ENCODE peak calls at places on chromosomes 13 and 19, in five cellular contexts. Q is right lobe of liver, G is dorsolateral prefrontal cortex, V is heart left ventricle, K is astrocyte. Y is an unnamed sample.

GRCh38 chr13:102536695-102537485 is 59.9 kb upstream of the TPP2 start:
- DNase-seq in V (peak), K (no peak), G (no peak), Q (no peak), Y (no peak)

GRCh38 chr13:108575430-108575829 is 54.0 kb upstream of the MYO16 start:
- DNase-seq in Q (no peak), K (no peak), V (no peak), G (no peak), Y (no peak)

GRCh38 chr13:48647625-48648024 is 6.1 kb upstream of the CYSLTR2 start:
- DNase-seq in V (no peak), Q (no peak), K (no peak), G (no peak), Y (no peak)

GRCh38 chr13:55893541-55893940 is 1247.2 kb upstream of the PRR20A start:
- DNase-seq in V (no peak), Q (no peak), G (no peak), K (no peak), Y (no peak)

GRCh38 chr13:37944476-37945442 is 75.2 kb upstream of the TRPC4 start:
- DNase-seq in G (no peak), Q (no peak), K (no peak), V (no peak), Y (no peak)

GRCh38 chr13:114027826-114028225 is 54.0 kb upstream of the C13orf46 start:
- DNase-seq in Q (no peak), G (no peak), K (no peak), V (peak), Y (no peak)

GRCh38 chr19:2732883-2733282 is 6.9 kb downstream of the SLC39A3 start:
- DNase-seq in Q (no peak), G (no peak), K (no peak), V (no peak), Y (no peak)

GRCh38 chr13:101309014-101309619 is 107.2 kb downstream of the NALCN start:
- DNase-seq in V (no peak), G (no peak), K (peak), Q (no peak), Y (no peak)

GRCh38 chr19:39514840-39515550 is at the start of gene SELENOV:
- DNase-seq in V (no peak), K (no peak), Q (no peak), G (no peak), Y (no peak)

GRCh38 chr13:23654111-23655110 is 84.2 kb downstream of the TNFRSF19 start:
- DNase-seq in G (no peak), Q (no peak), V (peak), K (peak), Y (no peak)
- H3K27ac ChIP-seq in G (no peak), Q (no peak), V (peak), K (peak), Y (no peak)

GRCh38 chr19:47471733-47472457 is at the start of gene SLC8A2:
- DNase-seq in K (peak), Q (no peak), V (peak), G (peak), Y (peak)
- H3K27ac ChIP-seq in K (no peak), Q (no peak), V (no peak), G (peak), Y (peak)

DNA sequence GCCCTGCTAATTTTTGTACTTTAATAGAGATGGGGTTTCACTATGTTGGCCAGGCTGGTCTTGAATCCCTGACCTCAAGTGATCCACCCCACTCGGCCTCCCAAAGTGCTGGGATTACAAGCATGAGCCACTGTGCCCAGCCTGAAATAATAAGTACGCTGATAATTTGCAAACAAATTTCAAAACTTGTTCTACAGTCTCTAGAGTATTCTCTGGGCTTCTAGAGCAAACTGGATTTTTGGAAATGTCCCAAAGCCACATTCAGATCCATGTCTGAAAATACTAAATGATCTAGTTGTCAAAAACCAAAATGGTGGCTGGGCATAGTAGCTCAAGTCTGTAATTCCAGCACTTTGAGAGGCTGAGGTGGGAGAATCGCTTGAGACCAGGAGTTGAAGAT is 39.9 kb upstream of the PSPC1 start:
- DNase-seq in K (no peak), Q (no peak), G (no peak), V (no peak), Y (no peak)
- H3K27ac ChIP-seq in K (no peak), Q (no peak), G (no peak), V (no peak), Y (no peak)

DNA sequence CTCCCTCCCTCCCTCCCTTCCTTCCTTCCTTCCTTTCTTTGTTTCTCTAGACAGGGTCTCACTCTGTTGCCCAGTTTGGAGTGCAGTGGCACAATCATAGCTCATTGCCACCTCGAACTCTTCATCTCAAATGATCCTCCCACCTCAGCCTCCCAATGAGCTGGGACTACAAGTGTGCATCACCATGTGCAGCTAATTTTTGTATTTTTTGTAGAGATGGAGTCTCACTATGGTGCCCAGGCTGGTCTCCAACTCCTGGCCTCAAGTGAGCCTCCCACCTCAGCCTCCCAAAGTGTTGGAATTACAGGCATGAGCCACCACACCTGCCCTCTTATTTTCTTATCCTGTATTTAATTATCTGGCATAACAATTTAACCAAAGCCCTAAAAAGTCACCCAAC is 4.4 kb downstream of the UPK1A start:
- DNase-seq in Q (no peak), G (no peak), K (no peak), V (no peak), Y (no peak)
- H3K27ac ChIP-seq in Q (no peak), G (no peak), K (no peak), V (no peak), Y (no peak)

DNA sequence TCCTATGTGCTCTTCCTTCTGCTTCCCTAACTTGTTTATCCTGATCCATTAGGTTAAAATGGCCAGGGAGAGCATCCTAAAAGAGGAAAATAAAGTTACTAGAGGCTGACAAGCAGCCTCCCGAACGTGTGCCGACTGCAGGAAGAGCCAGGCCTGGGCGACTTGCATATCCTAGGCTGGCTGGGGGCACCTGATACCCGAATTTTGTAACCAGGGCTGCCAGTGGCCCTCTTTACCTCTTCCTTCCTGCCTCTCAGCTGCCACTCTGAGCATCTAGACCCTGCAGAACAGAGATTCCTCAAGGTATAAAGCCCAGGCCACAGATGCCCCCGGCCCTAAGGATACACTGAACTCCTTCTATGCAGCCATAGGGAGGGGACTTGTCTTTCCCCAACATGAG is 48.5 kb upstream of the KATNAL1 start:
- DNase-seq in Q (no peak), V (no peak), G (no peak), K (no peak), Y (no peak)
- H3K27ac ChIP-seq in Q (no peak), V (no peak), G (no peak), K (no peak), Y (no peak)

GRCh38 chr13:74301200-74302063 is 167.2 kb upstream of the KLF12 start:
- DNase-seq in G (no peak), K (peak), Q (no peak), V (no peak), Y (no peak)
- H3K27ac ChIP-seq in G (peak), K (peak), Q (no peak), V (no peak), Y (no peak)

GRCh38 chr13:50894042-50894441 is 15.5 kb upstream of the RNASEH2B start:
- DNase-seq in V (no peak), K (no peak), G (no peak), Q (no peak), Y (no peak)
- H3K27ac ChIP-seq in V (no peak), K (no peak), G (no peak), Q (no peak), Y (no peak)

GRCh38 chr13:109697936-109698335 is 88.4 kb downstream of the IRS2 start:
- DNase-seq in Q (no peak), G (no peak), K (no peak), V (no peak), Y (no peak)
- H3K27ac ChIP-seq in Q (no peak), G (no peak), K (no peak), V (no peak), Y (no peak)

GRCh38 chr13:33771296-33771695 is 46.7 kb upstream of the RFC3 start:
- DNase-seq in G (no peak), V (no peak), Q (no peak), K (no peak), Y (no peak)
- H3K27ac ChIP-seq in G (no peak), V (no peak), Q (no peak), K (no peak), Y (no peak)

Y was measured in caudate nucleus.